ENCODE peak calls at places on chromosomes 11 and 22, in four cellular contexts. I, Y, A and R are unnamed samples.

GRCh38 chr22:46021577-46021976 is 44.6 kb upstream of the WNT7B start:
- DNase-seq in I (no peak), Y (no peak), A (no peak), R (peak)

GRCh38 chr11:85590848-85591483 is 36.2 kb downstream of the DLG2 start:
- DNase-seq in A (peak), I (no peak), Y (no peak), R (no peak)

GRCh38 chr11:24635588-24636290 is 138.9 kb downstream of the LUZP2 start:
- DNase-seq in A (no peak), Y (no peak), I (no peak), R (no peak)

GRCh38 chr22:42596376-42596775 is 18.3 kb downstream of the POLDIP3 start:
- DNase-seq in Y (no peak), I (no peak), A (no peak), R (no peak)

GRCh38 chr11:7555067-7555699 is 41.4 kb downstream of the PPFIBP2 start:
- DNase-seq in A (no peak), I (no peak), Y (no peak), R (no peak)

GRCh38 chr11:75652936-75653335 is 15.9 kb downstream of the MAP6 start:
- DNase-seq in Y (no peak), I (no peak), A (no peak), R (no peak)

GRCh38 chr11:30244255-30244654 is 13.4 kb downstream of the FSHB start:
- DNase-seq in Y (no peak), A (no peak), I (no peak), R (no peak)

GRCh38 chr22:20750461-20751184 is 23.3 kb upstream of the SERPIND1 start:
- DNase-seq in A (no peak), Y (no peak), I (peak), R (no peak)

GRCh38 chr11:10797561-10797960 is 11.2 kb downstream of the EIF4G2 start:
- DNase-seq in Y (no peak), I (no peak), A (no peak), R (no peak)

GRCh38 chr22:22591348-22592299 is 32.6 kb upstream of the PRAME start:
- DNase-seq in Y (peak), A (no peak), I (no peak), R (no peak)

GRCh38 chr11:66277475-66278391 is at the start of gene CNIH2:
- DNase-seq in Y (peak), I (no peak), A (no peak), R (peak)

GRCh38 chr11:70597006-70597555 is 198.8 kb downstream of the CTTN start:
- DNase-seq in A (no peak), I (no peak), Y (no peak), R (no peak)

GRCh38 chr22:49768961-49769690 is 58.5 kb downstream of the BRD1 start:
- DNase-seq in Y (no peak), A (no peak), I (no peak), R (peak)

GRCh38 chr11:66974724-66975402 is at the start of gene C11orf86:
- DNase-seq in A (no peak), Y (no peak), I (no peak), R (no peak)

GRCh38 chr11:11510939-11511338 is 110.9 kb downstream of the GALNT18 start:
- DNase-seq in I (no peak), Y (no peak), A (no peak), R (no peak)

GRCh38 chr11:12042215-12042676 is 33.8 kb upstream of the DKK3 start:
- DNase-seq in I (no peak), A (peak), Y (no peak), R (no peak)

GRCh38 chr11:92528051-92528450 is 303.4 kb downstream of the FAT3 start:
- DNase-seq in A (no peak), Y (no peak), I (no peak), R (no peak)

GRCh38 chr22:48796295-48797015 is 1031.2 kb downstream of the BRD1 start:
- DNase-seq in I (no peak), Y (no peak), A (no peak), R (peak)

GRCh38 chr11:76640540-76640939 is 30.0 kb downstream of the LRRC32 start:
- DNase-seq in I (no peak), A (no peak), Y (no peak), R (no peak)

GRCh38 chr11:77142091-77142975 is 14.3 kb downstream of the MYO7A start:
- DNase-seq in I (no peak), Y (no peak), A (no peak), R (no peak)

GRCh38 chr22:50505776-50506610 is 1.5 kb downstream of the LMF2 start:
- DNase-seq in I (no peak), A (no peak), Y (no peak), R (no peak)

GRCh38 chr11:109109150-109109549 is 312.8 kb upstream of the C11orf87 start:
- DNase-seq in A (peak), I (no peak), Y (no peak), R (no peak)

GRCh38 chr11:95147364-95147905 is 57.8 kb downstream of the ENDOD1 start:
- DNase-seq in A (peak), Y (peak), I (no peak), R (no peak)

GRCh38 chr11:12122083-12122482 is 11.7 kb downstream of the MICAL2 start:
- DNase-seq in A (peak), Y (peak), I (no peak), R (peak)

GRCh38 chr11:3710485-3711259 is 39.5 kb upstream of the CHRNA10 start:
- DNase-seq in I (no peak), A (no peak), Y (no peak), R (no peak)

GRCh38 chr22:41862530-41863266 is 29.8 kb downstream of the SREBF2 start:
- DNase-seq in I (peak), Y (no peak), A (no peak), R (no peak)

GRCh38 chr11:30583505-30584280 is 2.5 kb downstream of the MPPED2 start:
- DNase-seq in A (no peak), I (no peak), Y (no peak), R (peak)

DNA sequence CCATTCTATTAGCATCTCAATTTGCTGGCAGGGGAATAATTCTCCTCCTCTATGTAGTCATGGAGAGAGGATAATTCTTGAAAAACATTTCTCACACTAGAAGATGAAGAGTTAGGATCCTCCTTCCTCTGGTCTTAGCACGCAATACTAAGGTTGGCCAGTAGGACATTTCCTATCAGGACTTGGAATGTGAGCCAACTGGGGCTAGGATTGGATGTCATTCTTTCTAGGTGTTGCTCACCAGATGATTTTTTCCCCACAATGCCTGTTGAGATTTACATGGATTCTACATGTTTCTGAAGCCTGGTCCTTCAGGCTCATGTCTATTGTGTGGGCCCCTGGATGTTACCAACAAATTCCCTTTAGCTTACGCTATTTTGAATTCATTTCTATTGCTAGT is 28.0 kb downstream of the SLN start:
- DNase-seq in Y (peak), I (no peak), A (no peak), R (peak)
- TF ChIP-seq MAX in Y (no peak), I (no peak), A (no peak), R (no peak)

GRCh38 chr22:44862981-44863860 is 110.8 kb downstream of the ARHGAP8 start:
- DNase-seq in Y (peak), A (no peak), I (no peak), R (peak)
- TF ChIP-seq CBFB in Y (no peak), A (no peak), I (no peak), R (no peak)

GRCh38 chr11:89436071-89436470 is 55.1 kb downstream of the NOX4 start:
- DNase-seq in Y (no peak), A (no peak), I (no peak), R (no peak)

GRCh38 chr11:89443366-89444303 is 47.5 kb downstream of the NOX4 start:
- DNase-seq in Y (no peak), A (no peak), I (no peak), R (no peak)

GRCh38 chr11:89437317-89437716 is 53.9 kb downstream of the NOX4 start:
- DNase-seq in I (no peak), A (no peak), Y (no peak), R (no peak)

GRCh38 chr11:89442801-89443200 is 48.4 kb downstream of the NOX4 start:
- DNase-seq in I (no peak), A (no peak), Y (no peak), R (no peak)

DNA sequence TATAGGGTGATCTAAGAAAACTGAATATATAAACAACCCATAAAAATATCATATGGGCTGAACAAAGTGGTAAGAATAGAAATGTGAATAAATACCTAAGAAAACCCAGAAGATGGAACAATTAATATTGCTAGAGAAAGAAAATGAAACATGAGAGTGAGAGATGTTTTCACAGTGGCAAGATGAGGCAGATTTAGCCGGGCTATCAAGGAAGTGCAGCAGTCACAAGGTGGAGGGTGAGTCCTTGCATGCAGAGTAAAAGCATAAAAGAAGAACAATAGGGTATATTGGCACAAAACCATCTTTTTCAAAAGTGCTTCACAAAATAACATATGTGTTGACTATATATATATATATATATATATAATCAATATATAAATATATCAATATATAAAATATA is 49.6 kb downstream of the NOX4 start:
- DNase-seq in A (no peak), Y (no peak), I (no peak), R (no peak)
- TF ChIP-seq MAX in A (no peak), Y (no peak), I (no peak), R (no peak)

DNA sequence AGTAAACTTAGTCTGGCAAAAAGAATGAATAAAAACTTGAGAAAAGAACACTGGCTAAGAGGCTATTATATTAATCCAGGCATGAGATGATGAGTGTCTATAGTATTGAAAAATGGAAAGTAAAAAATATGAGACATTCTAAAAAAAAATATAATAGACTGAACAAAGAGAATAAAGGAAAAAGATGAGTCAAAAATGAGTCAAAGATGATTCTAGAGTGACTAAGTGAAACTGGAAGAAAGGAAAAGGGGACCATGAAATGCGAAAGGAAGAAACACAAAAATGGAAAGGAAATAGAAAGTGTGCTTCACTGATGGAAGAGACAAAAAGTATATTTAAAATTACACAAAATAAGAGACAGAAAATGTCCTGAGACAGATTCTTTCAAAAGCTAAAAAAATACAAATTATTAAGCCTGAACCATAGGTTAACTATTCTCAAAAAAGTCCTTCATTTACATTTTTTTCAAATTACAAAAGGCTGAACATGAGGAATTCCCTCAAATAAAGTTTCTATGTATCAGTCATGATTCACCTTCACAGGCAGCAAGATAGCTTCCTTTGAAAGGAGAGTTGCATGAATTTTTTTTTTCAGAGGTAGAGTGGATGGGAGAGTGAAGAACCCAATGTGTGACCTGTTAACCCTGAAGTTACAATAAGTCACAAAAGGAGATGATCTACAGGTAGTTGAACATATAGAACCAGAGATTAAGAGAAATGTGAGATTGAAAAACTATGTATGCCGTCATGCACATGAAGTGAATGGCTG is 75.2 kb downstream of the EIF3M start:
- DNase-seq in Y (no peak), A (no peak), I (no peak), R (no peak)
- TF ChIP-seq CBFB in Y (no peak), A (no peak), I (no peak), R (no peak)

DNA sequence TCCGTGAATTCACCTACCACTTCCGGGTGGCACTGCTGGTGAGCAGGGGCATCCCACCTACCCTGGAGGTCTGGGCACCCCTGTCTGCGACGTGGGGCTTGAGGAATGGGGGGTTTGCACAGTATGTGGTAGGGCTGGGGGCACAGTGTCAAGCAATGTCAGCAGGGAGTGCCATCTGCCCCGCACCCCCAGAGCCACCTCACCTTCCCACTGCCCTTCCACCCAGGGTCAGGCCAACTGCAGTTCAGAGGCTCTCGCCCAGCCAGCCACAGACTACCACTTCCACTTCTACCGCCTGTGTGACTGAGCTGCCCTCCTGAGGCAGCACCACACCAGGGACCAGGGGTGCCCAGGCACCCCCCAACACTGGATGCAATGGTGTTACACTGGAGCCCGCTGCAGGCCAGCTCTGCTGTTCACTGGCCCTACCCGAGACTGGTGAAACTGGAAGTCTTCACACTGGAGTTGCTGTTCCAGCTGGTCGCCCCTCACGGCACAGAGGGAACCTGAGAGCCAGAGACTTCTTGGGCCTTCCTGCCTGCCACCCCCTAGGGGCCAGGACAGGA is 6.5 kb downstream of the TMEM258 start:
- DNase-seq in A (no peak), Y (no peak), I (no peak), R (no peak)
- TF ChIP-seq MAX in A (no peak), Y (no peak), I (no peak), R (no peak)

GRCh38 chr22:28951969-28952521 is 68.7 kb downstream of the ZNRF3 start:
- DNase-seq in Y (no peak), A (peak), I (no peak), R (peak)
- TF ChIP-seq CBFB in Y (no peak), A (no peak), I (no peak), R (no peak)

GRCh38 chr11:47566166-47566546 is 757 bp downstream of the PTPMT1 start:
- DNase-seq in A (no peak), Y (no peak), I (no peak), R (peak)

GRCh38 chr11:47565340-47566165 is at the start of gene PTPMT1:
- DNase-seq in Y (peak), A (peak), I (no peak), R (peak)

GRCh38 chr11:47569646-47570045 is 4.2 kb downstream of the PTPMT1 start:
- DNase-seq in Y (peak), I (no peak), A (no peak), R (no peak)

GRCh38 chr11:47560431-47560830 is 5.0 kb upstream of the PTPMT1 start:
- DNase-seq in I (no peak), A (no peak), Y (no peak), R (no peak)

DNA sequence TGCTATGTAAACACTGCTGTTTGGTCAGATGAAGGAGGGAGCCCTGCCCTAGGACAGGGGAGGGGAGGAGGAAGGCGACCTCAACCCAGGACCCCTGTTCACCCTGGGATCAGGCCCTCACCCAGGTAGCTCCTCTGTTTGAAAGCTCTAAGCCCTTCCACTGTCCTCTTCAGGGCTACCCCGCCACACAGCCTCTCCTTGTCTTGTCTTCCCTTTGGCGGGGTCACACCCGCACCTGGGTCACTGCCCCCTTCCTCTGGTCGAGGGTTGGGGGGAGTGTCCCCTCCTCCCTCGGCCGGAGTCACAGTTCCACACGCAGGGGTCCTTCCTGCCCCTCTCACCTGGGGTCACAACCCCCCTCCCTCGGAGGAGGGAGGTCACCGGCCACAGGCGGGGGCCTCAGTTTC is 463 bp upstream of the PTPMT1 start:
- DNase-seq in I (no peak), Y (no peak), A (no peak), R (no peak)
- TF ChIP-seq MAX in I (peak), Y (no peak), A (no peak), R (no peak)